ENCODE peak calls at places on chromosomes 7 and 10, in ten cellular contexts. S is NCI-H748 treated with DMSO at 0.1 percent for 48 hours; Y is midbrain; K is PC-3; E is activated naive CD4-positive, alpha-beta T cell treated with Interleukin-2 at 50 U/mL for 16 hours; V is fibroblast of the conjunctiva; H is cerebellar cortex; U is OCI-M1; L is CD8-positive, alpha-beta T cell; X is germinal center. W is an unnamed sample.

GRCh38 chr7:13036256-13036765 is 348.9 kb downstream of the ARL4A start:
- DNase-seq in S (no peak), Y (no peak), K (peak; percentile 54), E (no peak), V (no peak), H (no peak), U (no peak), L (no peak), X (no peak), W (no peak)

GRCh38 chr7:22251284-22251683 is 105.7 kb downstream of the RAPGEF5 start:
- DNase-seq in S (peak; percentile 6), Y (peak; percentile 56), K (no peak), E (no peak), V (no peak), H (peak; percentile 22), U (no peak), L (no peak), X (no peak), W (no peak)

GRCh38 chr10:13257621-13258150 is 23.5 kb upstream of the UCMA start:
- DNase-seq in S (no peak), Y (no peak), K (no peak), E (no peak), V (no peak), H (no peak), U (no peak), L (no peak), X (no peak), W (no peak)

GRCh38 chr7:106979551-106980357 is 64.8 kb upstream of the PRKAR2B start:
- DNase-seq in S (no peak), Y (no peak), K (no peak), E (no peak), V (no peak), H (no peak), U (peak; percentile 15), L (no peak), X (no peak), W (no peak)

GRCh38 chr7:27066148-27066547 is 29.7 kb downstream of the HOXA1 start:
- DNase-seq in S (no peak), Y (no peak), K (peak; percentile 90), E (no peak), V (no peak), H (no peak), U (no peak), L (no peak), X (no peak), W (no peak)

GRCh38 chr7:27300401-27300800 is 57.8 kb downstream of the EVX1 start:
- DNase-seq in S (no peak), Y (no peak), K (peak; percentile 77), E (no peak), V (no peak), H (no peak), U (no peak), L (no peak), X (no peak), W (no peak)

GRCh38 chr7:2171855-2172254 is 60.9 kb downstream of the MAD1L1 start:
- DNase-seq in S (no peak), Y (no peak), K (no peak), E (no peak), V (no peak), H (no peak), U (no peak), L (no peak), X (no peak), W (no peak)

GRCh38 chr10:128178319-128178937 is 52.2 kb upstream of the MKI67 start:
- DNase-seq in S (no peak), Y (no peak), K (peak; percentile 54), E (peak; percentile 57), V (no peak), H (peak; percentile 22), U (peak; percentile 43), L (peak; percentile 46), X (peak; percentile 51), W (peak; percentile 29)

GRCh38 chr7:157397751-157398691 is 61.2 kb downstream of the DNAJB6 start:
- DNase-seq in S (peak; percentile 36), Y (no peak), K (peak; percentile 65), E (peak; percentile 10), V (peak; percentile 30), H (peak; percentile 44), U (peak; percentile 76), L (no peak), X (no peak), W (peak; percentile 15)

GRCh38 chr7:132419538-132419937 is 156.7 kb downstream of the PLXNA4 start:
- DNase-seq in S (no peak), Y (no peak), K (no peak), E (no peak), V (no peak), H (no peak), U (peak; percentile 73), L (no peak), X (no peak), W (no peak)

GRCh38 chr7:28768577-28769147 is 189.5 kb downstream of the TRIL start:
- DNase-seq in S (no peak), Y (no peak), K (peak; percentile 41), E (no peak), V (no peak), H (no peak), U (no peak), L (no peak), X (no peak), W (no peak)

GRCh38 chr7:2114052-2114451 is 118.7 kb downstream of the MAD1L1 start:
- DNase-seq in S (no peak), Y (no peak), K (peak; percentile 58), E (no peak), V (no peak), H (no peak), U (no peak), L (no peak), X (no peak), W (no peak)

GRCh38 chr7:104275900-104276299 is 52.5 kb upstream of the LHFPL3 start:
- DNase-seq in S (no peak), Y (no peak), K (peak; percentile 41), E (no peak), V (no peak), H (no peak), U (no peak), L (no peak), X (no peak), W (no peak)

GRCh38 chr7:158722574-158723237 is 18.1 kb upstream of the NCAPG2 start:
- DNase-seq in S (no peak), Y (no peak), K (no peak), E (no peak), V (no peak), H (no peak), U (no peak), L (no peak), X (no peak), W (no peak)

GRCh38 chr7:50970092-50970491 is 187.4 kb upstream of the GRB10 start:
- DNase-seq in S (no peak), Y (no peak), K (no peak), E (no peak), V (no peak), H (peak; percentile 55), U (no peak), L (no peak), X (no peak), W (no peak)

GRCh38 chr7:142508251-142508650 is 241.0 kb upstream of the PRSS1 start:
- DNase-seq in S (no peak), Y (no peak), K (peak; percentile 93), E (no peak), V (no peak), H (no peak), U (no peak), L (peak; percentile 39), X (no peak), W (peak; percentile 24)

GRCh38 chr10:28991326-28991725 is 297.5 kb upstream of the LYZL1 start:
- DNase-seq in S (no peak), Y (no peak), K (peak; percentile 80), E (no peak), V (no peak), H (peak; percentile 3), U (no peak), L (no peak), X (no peak), W (no peak)

GRCh38 chr10:27457261-27457945 is 46.7 kb upstream of the RAB18 start:
- DNase-seq in S (no peak), Y (no peak), K (no peak), E (no peak), V (no peak), H (no peak), U (no peak), L (no peak), X (no peak), W (no peak)

GRCh38 chr7:45421096-45421495 is 153.1 kb upstream of the ADCY1 start:
- DNase-seq in S (no peak), Y (no peak), K (peak; percentile 58), E (no peak), V (peak; percentile 91), H (no peak), U (no peak), L (no peak), X (no peak), W (no peak)

GRCh38 chr7:128703605-128704004 is 31.5 kb downstream of the GARIN1A start:
- DNase-seq in S (no peak), Y (no peak), K (peak; percentile 21), E (no peak), V (no peak), H (no peak), U (no peak), L (no peak), X (no peak), W (no peak)

GRCh38 chr7:140923358-140924006 is 1.2 kb downstream of the BRAF start:
- DNase-seq in S (peak; percentile 43), Y (peak; percentile 67), K (peak; percentile 9), E (no peak), V (no peak), H (peak; percentile 61), U (peak; percentile 48), L (no peak), X (no peak), W (peak; percentile 5)

GRCh38 chr7:9204571-9204970 is 771.2 kb downstream of the NXPH1 start:
- DNase-seq in S (no peak), Y (no peak), K (no peak), E (no peak), V (no peak), H (no peak), U (no peak), L (no peak), X (no peak), W (no peak)

GRCh38 chr10:69045441-69046300 is 42.2 kb upstream of the SRGN start:
- DNase-seq in S (no peak), Y (no peak), K (peak; percentile 68), E (peak; percentile 50), V (no peak), H (no peak), U (peak; percentile 94), L (peak; percentile 50), X (no peak), W (peak; percentile 62)

GRCh38 chr10:52472406-52473146 is 158.5 kb downstream of the DKK1 start:
- DNase-seq in S (no peak), Y (no peak), K (peak; percentile 100), E (no peak), V (no peak), H (no peak), U (no peak), L (no peak), X (no peak), W (no peak)

W was measured in CD4-positive, alpha-beta memory T cell.